ENCODE peak calls at places on chromosomes 7 and 10, in seven cellular contexts. G is HCT116, M is HepG2, L is PC-3, F is mammary epithelial cell, V is left ventricle myocardium inferior, X is mesendoderm. N is an unnamed sample.
A peak's percentile ranks its signal among the peaks of the same experiment; 100 is the strongest.

GRCh38 chr7:120452665-120453064 is 179.7 kb downstream of the KCND2 start:
- DNase-seq in V (no peak), F (no peak), G (no peak), X (no peak), M (no peak), L (no peak), N (no peak)

GRCh38 chr10:84244651-84245270 is at the start of gene RGR:
- DNase-seq in F (no peak), V (peak; percentile 60), G (no peak), L (no peak), M (peak; percentile 75), X (no peak), N (no peak)

GRCh38 chr7:111987115-111987826 is 218.9 kb downstream of the DOCK4 start:
- DNase-seq in G (no peak), M (no peak), V (no peak), L (peak; percentile 65), X (peak; percentile 47), F (peak; percentile 62), N (no peak)

GRCh38 chr10:132479024-132479602 is 58.5 kb upstream of the INPP5A start:
- DNase-seq in V (no peak), M (no peak), G (no peak), X (peak; percentile 18), F (no peak), L (no peak), N (no peak)

GRCh38 chr10:79344502-79345195 is 2.6 kb upstream of the PPIF start:
- DNase-seq in F (no peak), X (no peak), V (no peak), L (no peak), M (no peak), G (no peak), N (no peak)

GRCh38 chr7:97128736-97129135 is 11.2 kb downstream of the SDHAF3 start:
- DNase-seq in G (no peak), F (no peak), M (no peak), X (no peak), V (no peak), L (no peak), N (no peak)

GRCh38 chr10:6124666-6125065 is 35.8 kb downstream of the RBM17 start:
- DNase-seq in L (no peak), X (no peak), M (no peak), G (no peak), V (peak; percentile 48), F (peak; percentile 21), N (no peak)

GRCh38 chr7:94043299-94043698 is 39.1 kb upstream of the BET1 start:
- DNase-seq in F (peak; percentile 79), V (no peak), L (peak; percentile 82), X (no peak), M (no peak), G (no peak), N (peak; percentile 33)

GRCh38 chr10:102299873-102300272 is 54.5 kb downstream of the GBF1 start:
- DNase-seq in L (peak; percentile 33), F (peak; percentile 66), V (no peak), M (no peak), X (no peak), G (no peak), N (no peak)

GRCh38 chr7:134685250-134685649 is 38.6 kb downstream of the BPGM start:
- DNase-seq in X (no peak), L (peak; percentile 58), M (no peak), F (no peak), G (no peak), V (no peak), N (no peak)

DNA sequence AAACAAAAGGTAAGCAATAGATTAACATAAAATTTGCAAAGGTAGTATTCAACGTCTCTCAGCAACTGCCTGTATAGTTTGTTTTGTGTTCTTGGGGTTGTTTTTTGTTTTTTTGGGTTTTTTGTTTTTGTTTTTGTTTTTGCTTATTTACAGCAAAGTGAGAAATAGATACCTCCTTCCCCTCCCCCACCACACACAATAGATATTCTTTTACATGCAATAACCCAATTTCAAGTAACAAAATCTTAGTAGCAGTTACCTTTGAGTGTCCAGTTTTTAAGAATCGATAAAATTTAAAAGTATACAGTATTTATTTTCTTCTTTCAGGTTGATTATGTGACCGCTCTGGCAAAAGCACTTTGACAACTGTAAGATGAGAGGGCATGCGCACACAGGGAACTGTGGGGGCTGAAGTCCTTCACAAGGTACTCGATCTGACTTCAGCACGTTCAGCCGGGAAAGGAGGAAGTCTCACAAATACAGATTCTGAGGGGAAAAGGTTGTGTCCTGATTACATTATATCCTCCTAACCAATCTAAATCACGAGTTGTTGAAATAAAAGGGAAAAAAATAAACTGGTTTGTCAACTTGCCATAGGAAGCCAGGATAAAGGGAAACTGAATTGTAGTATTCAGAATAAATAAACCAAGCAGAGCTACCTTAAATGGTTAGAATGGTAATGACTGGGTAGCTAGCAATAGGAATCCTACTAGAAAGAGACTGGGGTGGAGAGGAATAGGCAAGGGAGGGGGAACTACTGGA is 47.8 kb downstream of the CPEB3 start:
- DNase-seq in X (peak; percentile 87), F (peak; percentile 66), M (peak; percentile 58), V (peak; percentile 45), L (peak; percentile 57), G (peak; percentile 58), N (no peak)
- H3K4me3 ChIP-seq in X (no peak overlapping the region), F (peak overlapping the region; percentile 30), M (peak overlapping the region; percentile 46), V (peak overlapping the region; percentile 81), L (peak overlapping the region; percentile 56), G (peak overlapping the region; percentile 30), N (peak overlapping the region; percentile 31)

DNA sequence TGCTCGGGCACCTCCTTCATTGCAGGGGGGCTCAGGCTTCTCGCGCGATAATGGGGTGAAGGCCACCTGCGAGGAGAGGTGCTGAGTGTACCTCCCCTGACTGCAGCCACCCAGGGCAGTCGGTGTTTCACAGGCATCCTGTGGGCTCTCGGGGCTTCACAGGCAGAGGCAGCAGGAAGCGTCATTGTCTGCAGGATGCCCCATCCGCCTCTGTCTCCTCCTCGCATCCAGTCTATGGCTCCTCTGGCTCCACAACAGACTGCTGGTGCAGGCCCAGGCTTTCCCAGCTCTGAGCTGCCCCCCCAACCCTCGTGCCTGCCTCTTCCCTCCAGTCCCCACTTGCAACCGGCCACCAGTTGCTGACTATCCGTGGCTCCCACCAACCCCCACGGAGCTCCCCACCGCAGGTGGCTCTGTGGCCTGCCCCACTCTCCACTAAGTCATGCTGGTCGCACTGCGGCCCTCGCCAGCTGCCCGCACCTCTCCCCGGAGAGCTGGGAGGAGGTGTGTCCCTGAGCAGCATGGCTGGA is 36.5 kb downstream of the CAMK2B start:
- DNase-seq in M (no peak), V (peak; percentile 11), G (no peak), L (no peak), F (no peak), X (no peak), N (no peak)
- H3K27ac ChIP-seq in M (no peak overlapping the region), V (peak overlapping the region; percentile 84), G (no peak overlapping the region), L (no peak overlapping the region), F (no peak overlapping the region), X (no peak overlapping the region), N (no peak overlapping the region)

DNA sequence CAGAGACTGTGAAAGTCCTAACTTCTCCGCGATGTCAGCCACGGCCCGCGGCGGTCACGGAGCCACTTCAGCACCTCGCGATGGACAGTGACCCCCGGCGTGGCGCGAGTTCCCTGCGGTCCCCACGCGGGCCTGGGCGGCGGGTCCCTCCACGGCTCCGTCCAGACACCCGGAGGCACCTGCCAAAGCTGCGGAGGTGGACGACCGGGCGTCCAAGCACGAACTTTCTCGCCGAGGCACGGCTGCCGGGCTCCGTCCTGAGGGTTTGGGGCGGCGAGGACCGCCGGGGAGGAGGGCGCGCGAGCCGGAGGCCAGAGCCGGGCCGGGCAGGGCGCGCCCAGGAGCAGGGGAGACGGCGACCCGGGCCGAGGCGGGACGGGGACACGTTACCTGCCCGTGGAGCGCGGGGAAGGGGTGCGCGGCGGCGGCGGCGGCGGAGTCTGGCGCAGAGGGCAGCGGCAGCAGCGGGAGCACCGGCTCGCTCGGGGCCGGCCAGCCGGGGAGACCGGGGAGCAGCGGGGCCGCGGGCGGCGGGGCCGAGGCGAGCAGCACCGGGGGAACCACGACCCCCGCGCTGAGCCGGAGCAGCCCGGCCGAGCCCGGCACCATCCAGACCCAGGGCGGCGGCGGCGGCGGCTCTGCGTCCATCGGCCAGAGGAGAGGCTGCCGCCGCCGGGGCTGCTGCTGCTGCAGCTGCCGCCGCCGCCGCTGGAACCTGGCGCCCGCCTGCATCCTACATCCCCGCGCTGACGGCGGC is 439 bp downstream of the TCERG1L start:
- DNase-seq in M (no peak), V (no peak), L (no peak), F (no peak), G (no peak), X (no peak), N (no peak)
- H3K4me3 ChIP-seq in M (no peak overlapping the region), V (peak overlapping the region; percentile 14), L (no peak overlapping the region), F (no peak overlapping the region), G (no peak overlapping the region), X (peak overlapping the region; percentile 31), N (no peak overlapping the region)

DNA sequence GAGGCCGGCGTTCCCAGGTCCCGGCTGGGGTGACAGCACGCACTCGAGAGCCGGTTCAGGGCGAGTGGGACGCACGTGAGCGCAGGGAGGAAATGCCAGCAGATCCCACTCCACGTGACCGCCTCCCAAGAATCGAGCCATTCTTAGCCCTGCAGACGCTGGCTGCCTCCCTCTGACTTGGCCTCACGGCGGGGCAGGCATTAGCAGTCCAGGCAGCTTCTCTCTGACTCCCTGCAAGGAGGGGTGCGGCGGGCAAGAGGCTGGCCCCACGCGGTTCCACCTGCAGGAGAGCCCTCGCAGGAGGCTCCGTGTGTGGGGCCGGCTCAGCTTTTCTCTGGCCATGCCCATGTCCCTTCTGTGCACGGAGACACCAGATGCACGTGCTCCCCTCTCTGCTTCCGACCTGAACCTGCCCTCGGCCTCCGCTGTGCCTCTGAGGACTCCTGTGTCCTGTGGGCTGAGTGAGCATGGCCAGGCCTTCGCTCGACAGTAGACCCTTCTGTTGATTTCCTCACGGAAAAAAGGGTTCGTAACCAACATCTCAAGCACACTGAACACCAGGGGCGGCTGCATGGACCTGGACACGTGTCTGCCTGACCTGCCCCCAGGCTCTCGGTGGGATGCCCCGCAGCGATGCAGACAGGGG is 10.2 kb downstream of the GPR146 start:
- DNase-seq in M (no peak), F (no peak), X (no peak), V (peak; percentile 44), L (no peak), G (no peak), N (no peak)
- H3K27ac ChIP-seq in M (no peak overlapping the region), F (no peak overlapping the region), X (no peak overlapping the region), V (peak overlapping the region; percentile 88), L (no peak overlapping the region), G (no peak overlapping the region), N (no peak overlapping the region)

DNA sequence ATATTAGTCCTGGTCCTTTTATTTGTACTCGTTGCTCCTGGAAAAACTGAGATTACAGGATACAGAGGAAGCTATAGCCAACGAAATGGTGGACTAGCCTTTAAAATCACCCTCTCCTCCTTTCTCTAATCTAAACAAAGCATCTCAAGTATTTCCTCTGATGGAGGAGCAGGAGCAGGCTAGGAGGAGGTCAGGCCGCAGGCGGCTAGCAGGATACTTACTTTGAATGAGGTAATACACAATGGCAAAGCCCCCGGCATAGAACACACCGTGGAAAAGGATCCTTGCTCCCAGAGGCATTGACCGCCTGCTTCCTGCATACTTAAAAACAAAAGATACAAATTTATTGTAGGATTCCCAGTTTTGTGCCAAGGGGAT is 64.4 kb downstream of the STK17A start:
- DNase-seq in F (no peak), G (no peak), V (no peak), X (peak; percentile 95), M (no peak), L (no peak), N (no peak)
- H3K4me3 ChIP-seq in F (no peak overlapping the region), G (no peak overlapping the region), V (peak overlapping the region; percentile 25), X (no peak overlapping the region), M (no peak overlapping the region), L (peak overlapping the region; percentile 33), N (no peak overlapping the region)

N was measured in keratinocyte.